ENCODE peak calls at places on chromosomes 1 and 21, in nine cellular contexts. N is left ventricle myocardium superior; M is AG10803; L is lung microvascular endothelial cell; O is neuronal stem cell; A is activated T-helper 1 cell treated with anti-CD3 and anti-CD28 coated beads, Interleukin-12 subunit alpha, Interleukin-12 subunit beta, Interleukin-2, Interleukin-4 antibody, amounts not matched to agents 30 ng/mL and 10 ng/mL and 1 ng/mL, durations not matched to agents 14 hours and 24 hours and 36 hours; Q is NCI-H510A; V is activated naive CD4-positive, alpha-beta T cell treated with Interleukin-2 at 50 U/mL for 16 hours; H is hepatocyte. C is an unnamed sample.

GRCh38 chr1:82700476-82700875 is 899.7 kb downstream of the ADGRL2 start:
- DNase-seq in N (no peak), M (no peak), L (no peak), O (no peak), A (no peak), Q (no peak), V (no peak), H (no peak), C (no peak)

GRCh38 chr1:28915036-28915895 is 897 bp downstream of the EPB41 start:
- DNase-seq in N (no peak), M (no peak), L (peak; percentile 17), O (peak; percentile 45), A (peak; percentile 34), Q (peak; percentile 23), V (peak; percentile 58), H (peak; percentile 64), C (peak; percentile 69)

GRCh38 chr1:112956503-112957132 is 622 bp upstream of the SLC16A1 start:
- DNase-seq in N (peak; percentile 46), M (no peak), L (no peak), O (no peak), A (no peak), Q (no peak), V (peak; percentile 52), H (peak; percentile 5), C (peak; percentile 46)

GRCh38 chr1:109895720-109896504 is 14.7 kb upstream of the CSF1 start:
- DNase-seq in N (peak; percentile 55), M (no peak), L (peak; percentile 92), O (no peak), A (peak; percentile 30), Q (no peak), V (no peak), H (no peak), C (no peak)

GRCh38 chr1:215992620-215993019 is 425.5 kb downstream of the KCTD3 start:
- DNase-seq in N (no peak), M (peak; percentile 24), L (no peak), O (peak; percentile 52), A (no peak), Q (no peak), V (no peak), H (no peak), C (no peak)

GRCh38 chr1:31714442-31715096 is 10.8 kb upstream of the COL16A1 start:
- DNase-seq in N (peak; percentile 82), M (peak; percentile 75), L (peak; percentile 60), O (peak; percentile 61), A (no peak), Q (no peak), V (peak; percentile 22), H (peak; percentile 89), C (peak; percentile 45)

GRCh38 chr1:7388141-7388487 is 383.0 kb upstream of the VAMP3 start:
- DNase-seq in N (peak; percentile 55), M (no peak), L (no peak), O (no peak), A (no peak), Q (no peak), V (no peak), H (no peak), C (no peak)

GRCh38 chr1:222618001-222618879 is at the start of gene MIA3:
- DNase-seq in N (peak; percentile 91), M (peak; percentile 18), L (peak; percentile 26), O (peak; percentile 70), A (peak; percentile 71), Q (peak; percentile 72), V (peak; percentile 73), H (peak; percentile 89), C (no peak)

GRCh38 chr1:19372602-19373001 is 60.5 kb downstream of the SLC66A1 start:
- DNase-seq in N (no peak), M (peak; percentile 65), L (no peak), O (no peak), A (no peak), Q (no peak), V (no peak), H (no peak), C (no peak)

GRCh38 chr21:42574234-42575027 is 60.8 kb downstream of the SLC37A1 start:
- DNase-seq in N (no peak), M (peak; percentile 16), L (peak; percentile 20), O (no peak), A (no peak), Q (no peak), V (no peak), H (no peak), C (no peak)

GRCh38 chr1:66563094-66563800 is 29.3 kb downstream of the SGIP1 start:
- DNase-seq in N (no peak), M (peak; percentile 97), L (peak; percentile 98), O (no peak), A (no peak), Q (no peak), V (no peak), H (peak; percentile 57), C (no peak)

GRCh38 chr1:222026280-222026679 is 284.4 kb upstream of the DUSP10 start:
- DNase-seq in N (no peak), M (no peak), L (no peak), O (no peak), A (no peak), Q (no peak), V (no peak), H (no peak), C (no peak)

GRCh38 chr1:23010734-23011449 is 4.8 kb downstream of the TEX46 start:
- DNase-seq in N (no peak), M (peak; percentile 48), L (peak; percentile 79), O (no peak), A (no peak), Q (no peak), V (no peak), H (peak; percentile 20), C (no peak)

GRCh38 chr1:36733748-36734147 is 251.0 kb upstream of the CSF3R start:
- DNase-seq in N (no peak), M (no peak), L (no peak), O (no peak), A (no peak), Q (no peak), V (no peak), H (no peak), C (no peak)

GRCh38 chr1:115098979-115099692 is 9.8 kb upstream of the TSPAN2 start:
- DNase-seq in N (no peak), M (peak; percentile 69), L (peak; percentile 79), O (no peak), A (peak; percentile 70), Q (peak; percentile 50), V (peak; percentile 65), H (peak; percentile 78), C (no peak)

GRCh38 chr1:43527111-43527878 is 3.4 kb upstream of the PTPRF start:
- DNase-seq in N (peak; percentile 48), M (no peak), L (no peak), O (no peak), A (no peak), Q (no peak), V (no peak), H (no peak), C (no peak)

GRCh38 chr21:32974653-32975052 is 51.1 kb upstream of the OLIG2 start:
- DNase-seq in N (no peak), M (no peak), L (no peak), O (no peak), A (no peak), Q (no peak), V (no peak), H (no peak), C (no peak)

GRCh38 chr21:30072496-30072895 is 94.1 kb downstream of the CLDN17 start:
- DNase-seq in N (no peak), M (peak; percentile 8), L (no peak), O (no peak), A (no peak), Q (no peak), V (no peak), H (peak; percentile 58), C (no peak)

GRCh38 chr1:67741121-67741520 is 56.1 kb downstream of the GADD45A start:
- DNase-seq in N (no peak), M (no peak), L (no peak), O (no peak), A (no peak), Q (no peak), V (no peak), H (peak; percentile 60), C (no peak)

C was measured in cerebellar nuclear complex.